ENCODE peak calls at places on chromosome 12, in six cellular contexts. One of them, this sample, is unnamed.

GRCh38 chr12:96811083-96811482 is 96.0 kb upstream of the NEDD1 start:
- DNase-seq in activated B cell treated with CpG ODN at 0.5 μM for 24 hours: no peak
- DNase-seq in GM13976: no peak
- DNase-seq in left ventricle myocardium inferior: no peak
- DNase-seq in D721Med: no peak
- DNase-seq in heart left ventricle: no peak
- DNase-seq in this sample: no peak

GRCh38 chr12:120741476-120742206 is 16.0 kb downstream of the ACADS start:
- DNase-seq in heart left ventricle: no peak
- DNase-seq in GM13976: peak
- DNase-seq in activated B cell treated with CpG ODN at 0.5 μM for 24 hours: no peak
- DNase-seq in D721Med: no peak
- DNase-seq in left ventricle myocardium inferior: no peak
- DNase-seq in this sample: no peak

GRCh38 chr12:5524116-5524768 is 92.3 kb downstream of the NTF3 start:
- DNase-seq in heart left ventricle: no peak
- DNase-seq in GM13976: no peak
- DNase-seq in D721Med: no peak
- DNase-seq in left ventricle myocardium inferior: no peak
- DNase-seq in activated B cell treated with CpG ODN at 0.5 μM for 24 hours: no peak
- DNase-seq in this sample: no peak

GRCh38 chr12:63103489-63104131 is 47.4 kb downstream of the AVPR1A start:
- DNase-seq in left ventricle myocardium inferior: no peak
- DNase-seq in D721Med: no peak
- DNase-seq in GM13976: peak
- DNase-seq in heart left ventricle: no peak
- DNase-seq in activated B cell treated with CpG ODN at 0.5 μM for 24 hours: no peak
- DNase-seq in this sample: peak

GRCh38 chr12:41151789-41152188 is 36.3 kb upstream of the PDZRN4 start:
- DNase-seq in heart left ventricle: no peak
- DNase-seq in D721Med: no peak
- DNase-seq in left ventricle myocardium inferior: no peak
- DNase-seq in GM13976: no peak
- DNase-seq in activated B cell treated with CpG ODN at 0.5 μM for 24 hours: no peak
- DNase-seq in this sample: no peak

GRCh38 chr12:109815874-109816617 is 17.2 kb downstream of the TRPV4 start:
- DNase-seq in D721Med: no peak
- DNase-seq in left ventricle myocardium inferior: no peak
- DNase-seq in heart left ventricle: no peak
- DNase-seq in GM13976: no peak
- DNase-seq in activated B cell treated with CpG ODN at 0.5 μM for 24 hours: no peak
- DNase-seq in this sample: no peak

GRCh38 chr12:132736378-132736777 is 25.3 kb downstream of the ANKLE2 start:
- DNase-seq in D721Med: no peak
- DNase-seq in activated B cell treated with CpG ODN at 0.5 μM for 24 hours: no peak
- DNase-seq in GM13976: no peak
- DNase-seq in heart left ventricle: no peak
- DNase-seq in left ventricle myocardium inferior: no peak
- DNase-seq in this sample: no peak

GRCh38 chr12:55728185-55728931 is 451 bp downstream of the CD63 start:
- DNase-seq in left ventricle myocardium inferior: peak
- DNase-seq in activated B cell treated with CpG ODN at 0.5 μM for 24 hours: no peak
- DNase-seq in GM13976: no peak
- DNase-seq in heart left ventricle: peak
- DNase-seq in D721Med: no peak
- DNase-seq in this sample: peak

GRCh38 chr12:131436922-131437705 is 273.8 kb upstream of the SFSWAP start:
- DNase-seq in D721Med: no peak
- DNase-seq in heart left ventricle: no peak
- DNase-seq in activated B cell treated with CpG ODN at 0.5 μM for 24 hours: no peak
- DNase-seq in left ventricle myocardium inferior: no peak
- DNase-seq in GM13976: no peak
- DNase-seq in this sample: no peak

GRCh38 chr12:13094349-13094748 is 9.1 kb downstream of the GSG1 start:
- DNase-seq in heart left ventricle: no peak
- DNase-seq in GM13976: peak
- DNase-seq in activated B cell treated with CpG ODN at 0.5 μM for 24 hours: no peak
- DNase-seq in D721Med: no peak
- DNase-seq in left ventricle myocardium inferior: no peak
- DNase-seq in this sample: no peak

GRCh38 chr12:34033628-34034296 is 11.5 kb downstream of the ALG10 start:
- DNase-seq in D721Med: no peak
- DNase-seq in GM13976: peak
- DNase-seq in left ventricle myocardium inferior: no peak
- DNase-seq in activated B cell treated with CpG ODN at 0.5 μM for 24 hours: no peak
- DNase-seq in heart left ventricle: no peak
- DNase-seq in this sample: no peak

GRCh38 chr12:117231750-117232149 is 41.5 kb upstream of the FBXO21 start:
- DNase-seq in D721Med: no peak
- DNase-seq in GM13976: no peak
- DNase-seq in activated B cell treated with CpG ODN at 0.5 μM for 24 hours: no peak
- DNase-seq in heart left ventricle: no peak
- DNase-seq in left ventricle myocardium inferior: no peak
- DNase-seq in this sample: no peak

GRCh38 chr12:2098852-2099251 is 46.1 kb downstream of the CACNA1C start:
- DNase-seq in activated B cell treated with CpG ODN at 0.5 μM for 24 hours: no peak
- DNase-seq in GM13976: no peak
- DNase-seq in heart left ventricle: no peak
- DNase-seq in D721Med: no peak
- DNase-seq in left ventricle myocardium inferior: no peak
- DNase-seq in this sample: no peak

GRCh38 chr12:89880695-89881350 is 172.2 kb upstream of the ATP2B1 start:
- DNase-seq in D721Med: no peak
- DNase-seq in left ventricle myocardium inferior: no peak
- DNase-seq in heart left ventricle: no peak
- DNase-seq in activated B cell treated with CpG ODN at 0.5 μM for 24 hours: peak
- DNase-seq in GM13976: peak
- DNase-seq in this sample: no peak

GRCh38 chr12:111664961-111665865 is 20.5 kb downstream of the BRAP start:
- DNase-seq in D721Med: no peak
- DNase-seq in left ventricle myocardium inferior: no peak
- DNase-seq in GM13976: no peak
- DNase-seq in activated B cell treated with CpG ODN at 0.5 μM for 24 hours: no peak
- DNase-seq in heart left ventricle: no peak
- DNase-seq in this sample: no peak

GRCh38 chr12:54331-54730 is 12.2 kb upstream of the IQSEC3 start:
- DNase-seq in heart left ventricle: no peak
- DNase-seq in D721Med: no peak
- DNase-seq in activated B cell treated with CpG ODN at 0.5 μM for 24 hours: no peak
- DNase-seq in GM13976: peak
- DNase-seq in left ventricle myocardium inferior: no peak
- DNase-seq in this sample: no peak

GRCh38 chr12:57471-57980 is 9.0 kb upstream of the IQSEC3 start:
- DNase-seq in D721Med: no peak
- DNase-seq in GM13976: no peak
- DNase-seq in heart left ventricle: no peak
- DNase-seq in left ventricle myocardium inferior: no peak
- DNase-seq in activated B cell treated with CpG ODN at 0.5 μM for 24 hours: no peak
- DNase-seq in this sample: no peak

GRCh38 chr12:54750-55535 is 11.6 kb upstream of the IQSEC3 start:
- DNase-seq in left ventricle myocardium inferior: no peak
- DNase-seq in D721Med: no peak
- DNase-seq in heart left ventricle: no peak
- DNase-seq in activated B cell treated with CpG ODN at 0.5 μM for 24 hours: no peak
- DNase-seq in GM13976: no peak
- DNase-seq in this sample: no peak

GRCh38 chr12:56683-57346 is 9.8 kb upstream of the IQSEC3 start:
- DNase-seq in left ventricle myocardium inferior: no peak
- DNase-seq in D721Med: no peak
- DNase-seq in heart left ventricle: no peak
- DNase-seq in activated B cell treated with CpG ODN at 0.5 μM for 24 hours: no peak
- DNase-seq in GM13976: no peak
- DNase-seq in this sample: peak

DNA sequence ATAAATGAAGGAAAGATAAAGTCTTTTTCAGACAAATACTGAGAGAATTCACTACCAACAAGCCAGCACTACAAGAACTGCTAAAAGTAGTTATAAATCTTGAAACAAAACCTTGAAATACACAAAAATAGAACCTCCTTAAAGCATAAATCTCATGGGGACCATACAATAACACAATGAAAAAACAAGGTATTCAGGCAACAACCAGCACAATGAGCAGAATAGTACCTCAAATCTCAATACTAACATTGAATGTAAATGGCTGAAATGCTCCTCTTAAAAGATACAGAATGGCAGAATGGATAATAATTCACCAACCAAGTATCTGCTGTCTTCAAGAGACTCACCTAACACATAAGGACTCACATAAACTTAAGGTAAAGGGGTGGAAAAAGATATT is 7.7 kb upstream of the IQSEC3 start:
- DNase-seq in activated B cell treated with CpG ODN at 0.5 μM for 24 hours: no peak
- DNase-seq in D721Med: no peak
- DNase-seq in left ventricle myocardium inferior: no peak
- DNase-seq in heart left ventricle: no peak
- DNase-seq in GM13976: no peak
- DNase-seq in this sample: no peak
- TF ChIP-seq CTCF in activated B cell treated with CpG ODN at 0.5 μM for 24 hours: no peak
- TF ChIP-seq CTCF in D721Med: no peak
- TF ChIP-seq CTCF in left ventricle myocardium inferior: no peak
- TF ChIP-seq CTCF in heart left ventricle: no peak
- TF ChIP-seq CTCF in GM13976: no peak
- TF ChIP-seq CTCF in this sample: no peak

GRCh38 chr12:57734586-57734985 is 4.0 kb downstream of the AGAP2 start:
- DNase-seq in left ventricle myocardium inferior: no peak
- DNase-seq in activated B cell treated with CpG ODN at 0.5 μM for 24 hours: no peak
- DNase-seq in D721Med: no peak
- DNase-seq in heart left ventricle: no peak
- DNase-seq in GM13976: no peak
- DNase-seq in this sample: no peak

GRCh38 chr12:57735198-57735855 is 3.2 kb downstream of the AGAP2 start:
- DNase-seq in D721Med: no peak
- DNase-seq in GM13976: no peak
- DNase-seq in activated B cell treated with CpG ODN at 0.5 μM for 24 hours: no peak
- DNase-seq in heart left ventricle: peak
- DNase-seq in left ventricle myocardium inferior: no peak
- DNase-seq in this sample: no peak

GRCh38 chr12:57736743-57737466 is 1.6 kb downstream of the AGAP2 start:
- DNase-seq in activated B cell treated with CpG ODN at 0.5 μM for 24 hours: no peak
- DNase-seq in GM13976: no peak
- DNase-seq in D721Med: no peak
- DNase-seq in heart left ventricle: peak
- DNase-seq in left ventricle myocardium inferior: no peak
- DNase-seq in this sample: no peak

GRCh38 chr12:57737467-57738141 is 938 bp downstream of the AGAP2 start:
- DNase-seq in heart left ventricle: no peak
- DNase-seq in left ventricle myocardium inferior: no peak
- DNase-seq in D721Med: no peak
- DNase-seq in activated B cell treated with CpG ODN at 0.5 μM for 24 hours: no peak
- DNase-seq in GM13976: no peak
- DNase-seq in this sample: peak

GRCh38 chr12:57735952-57736742 is 2.4 kb downstream of the AGAP2 start:
- DNase-seq in left ventricle myocardium inferior: peak
- DNase-seq in D721Med: no peak
- DNase-seq in heart left ventricle: peak
- DNase-seq in activated B cell treated with CpG ODN at 0.5 μM for 24 hours: no peak
- DNase-seq in GM13976: no peak
- DNase-seq in this sample: peak
- TF ChIP-seq CTCF in left ventricle myocardium inferior: peak
- TF ChIP-seq CTCF in D721Med: peak
- TF ChIP-seq CTCF in heart left ventricle: peak
- TF ChIP-seq CTCF in activated B cell treated with CpG ODN at 0.5 μM for 24 hours: no peak
- TF ChIP-seq CTCF in GM13976: no peak
- TF ChIP-seq CTCF in this sample: no peak

GRCh38 chr12:47855502-47855901 is 35.8 kb upstream of the HDAC7 start:
- DNase-seq in GM13976: no peak
- DNase-seq in heart left ventricle: no peak
- DNase-seq in left ventricle myocardium inferior: no peak
- DNase-seq in activated B cell treated with CpG ODN at 0.5 μM for 24 hours: no peak
- DNase-seq in D721Med: no peak
- DNase-seq in this sample: no peak
- TF ChIP-seq CTCF in GM13976: no peak
- TF ChIP-seq CTCF in heart left ventricle: no peak
- TF ChIP-seq CTCF in left ventricle myocardium inferior: no peak
- TF ChIP-seq CTCF in activated B cell treated with CpG ODN at 0.5 μM for 24 hours: no peak
- TF ChIP-seq CTCF in D721Med: no peak
- TF ChIP-seq CTCF in this sample: no peak

GRCh38 chr12:102806110-102806509 is 110.9 kb downstream of the PAH start:
- DNase-seq in heart left ventricle: no peak
- DNase-seq in activated B cell treated with CpG ODN at 0.5 μM for 24 hours: no peak
- DNase-seq in D721Med: no peak
- DNase-seq in left ventricle myocardium inferior: no peak
- DNase-seq in GM13976: no peak
- DNase-seq in this sample: no peak

GRCh38 chr12:102808412-102808811 is 108.6 kb downstream of the PAH start:
- DNase-seq in GM13976: no peak
- DNase-seq in activated B cell treated with CpG ODN at 0.5 μM for 24 hours: no peak
- DNase-seq in D721Med: no peak
- DNase-seq in left ventricle myocardium inferior: no peak
- DNase-seq in heart left ventricle: no peak
- DNase-seq in this sample: no peak

GRCh38 chr12:102806592-102806991 is 110.5 kb downstream of the PAH start:
- DNase-seq in activated B cell treated with CpG ODN at 0.5 μM for 24 hours: no peak
- DNase-seq in left ventricle myocardium inferior: no peak
- DNase-seq in GM13976: no peak
- DNase-seq in heart left ventricle: no peak
- DNase-seq in D721Med: no peak
- DNase-seq in this sample: no peak

GRCh38 chr12:102814691-102815367 is 102.2 kb downstream of the PAH start:
- DNase-seq in GM13976: no peak
- DNase-seq in left ventricle myocardium inferior: no peak
- DNase-seq in activated B cell treated with CpG ODN at 0.5 μM for 24 hours: no peak
- DNase-seq in heart left ventricle: no peak
- DNase-seq in D721Med: no peak
- DNase-seq in this sample: no peak

DNA sequence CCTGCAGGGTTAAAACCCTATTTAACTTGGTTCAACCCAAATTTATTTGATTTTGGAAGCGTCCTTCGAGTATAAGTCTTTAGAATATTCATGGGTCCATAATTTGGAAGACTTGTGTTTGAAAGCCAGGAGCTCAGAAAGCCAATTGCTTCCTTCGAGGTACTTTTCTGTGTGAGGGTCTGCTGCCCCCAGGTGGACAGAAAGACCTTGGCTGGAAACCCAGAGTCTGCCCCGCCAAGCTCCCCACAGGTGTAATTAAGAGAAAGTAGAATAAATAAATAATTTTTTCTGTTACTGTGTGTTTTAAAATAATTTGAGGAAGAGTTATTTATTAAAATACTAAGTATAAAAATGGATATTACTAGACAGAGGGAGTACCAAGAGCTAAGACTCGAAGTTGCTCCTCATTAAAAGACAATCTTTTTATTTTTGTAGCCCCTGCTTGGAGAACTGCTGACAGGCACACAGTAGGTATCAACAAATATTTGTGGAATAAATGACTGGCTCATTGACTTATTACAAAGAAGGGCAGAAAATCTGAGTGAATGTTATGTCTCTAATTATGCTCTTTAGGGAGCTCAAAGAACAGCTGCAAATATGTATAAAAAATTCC is 105.8 kb downstream of the PAH start:
- DNase-seq in GM13976: peak
- DNase-seq in D721Med: no peak
- DNase-seq in heart left ventricle: no peak
- DNase-seq in activated B cell treated with CpG ODN at 0.5 μM for 24 hours: no peak
- DNase-seq in left ventricle myocardium inferior: no peak
- DNase-seq in this sample: peak
- TF ChIP-seq CTCF in GM13976: peak
- TF ChIP-seq CTCF in D721Med: peak
- TF ChIP-seq CTCF in heart left ventricle: peak
- TF ChIP-seq CTCF in activated B cell treated with CpG ODN at 0.5 μM for 24 hours: no peak
- TF ChIP-seq CTCF in left ventricle myocardium inferior: peak
- TF ChIP-seq CTCF in this sample: peak

GRCh38 chr12:48924617-48925217 is 575 bp downstream of the FKBP11 start:
- DNase-seq in activated B cell treated with CpG ODN at 0.5 μM for 24 hours: peak
- DNase-seq in GM13976: peak
- DNase-seq in left ventricle myocardium inferior: peak
- DNase-seq in heart left ventricle: peak
- DNase-seq in D721Med: peak
- DNase-seq in this sample: peak
- TF ChIP-seq CTCF in activated B cell treated with CpG ODN at 0.5 μM for 24 hours: peak
- TF ChIP-seq CTCF in GM13976: peak
- TF ChIP-seq CTCF in left ventricle myocardium inferior: peak
- TF ChIP-seq CTCF in heart left ventricle: peak
- TF ChIP-seq CTCF in D721Med: no peak
- TF ChIP-seq CTCF in this sample: peak

This sample was measured in nephron progenitor cell.